ENCODE peak calls at places on chromosomes 7 and 10, in seven cellular contexts. One of them, this sample, is unnamed. For H3K27me3, the result is how much of the 10 kb centered on the place peaks cover.

GRCh38 chr7:98399903-98400537 is 870 bp downstream of the BAIAP2L1 start:
- DNase-seq in hepatocyte: peak
- DNase-seq in psoas muscle: no peak
- DNase-seq in ovary: no peak
- DNase-seq in astrocyte: peak
- DNase-seq in K562: no peak
- DNase-seq in neural progenitor cell: peak
- DNase-seq in this sample: no peak

GRCh38 chr7:49866910-49867309 is 93.5 kb downstream of the VWC2 start:
- DNase-seq in K562: no peak
- DNase-seq in neural progenitor cell: no peak
- DNase-seq in ovary: no peak
- DNase-seq in hepatocyte: no peak
- DNase-seq in psoas muscle: no peak
- DNase-seq in astrocyte: no peak
- DNase-seq in this sample: no peak

GRCh38 chr7:95527033-95527775 is 41.5 kb downstream of the ASB4 start:
- DNase-seq in neural progenitor cell: peak
- DNase-seq in psoas muscle: no peak
- DNase-seq in K562: peak
- DNase-seq in astrocyte: peak
- DNase-seq in hepatocyte: peak
- DNase-seq in ovary: peak
- DNase-seq in this sample: peak

GRCh38 chr10:76301950-76302349 is 870.5 kb downstream of the LRMDA start:
- DNase-seq in astrocyte: no peak
- DNase-seq in neural progenitor cell: no peak
- DNase-seq in K562: no peak
- DNase-seq in hepatocyte: peak
- DNase-seq in psoas muscle: no peak
- DNase-seq in ovary: no peak
- DNase-seq in this sample: no peak

GRCh38 chr10:44125879-44126675 is 258.8 kb downstream of the CXCL12 start:
- DNase-seq in K562: no peak
- DNase-seq in astrocyte: peak
- DNase-seq in hepatocyte: no peak
- DNase-seq in ovary: no peak
- DNase-seq in psoas muscle: peak
- DNase-seq in neural progenitor cell: no peak
- DNase-seq in this sample: no peak

GRCh38 chr10:53904506-53905241 is 896.4 kb downstream of the PCDH15 start:
- DNase-seq in psoas muscle: no peak
- DNase-seq in ovary: no peak
- DNase-seq in hepatocyte: no peak
- DNase-seq in K562: no peak
- DNase-seq in neural progenitor cell: no peak
- DNase-seq in astrocyte: no peak
- DNase-seq in this sample: no peak

GRCh38 chr7:22269963-22270362 is 87.0 kb downstream of the RAPGEF5 start:
- DNase-seq in neural progenitor cell: no peak
- DNase-seq in K562: no peak
- DNase-seq in astrocyte: no peak
- DNase-seq in hepatocyte: peak
- DNase-seq in ovary: no peak
- DNase-seq in psoas muscle: no peak
- DNase-seq in this sample: no peak

GRCh38 chr10:118585794-118586193 is 9.7 kb downstream of the PRLHR start:
- DNase-seq in neural progenitor cell: no peak
- DNase-seq in K562: no peak
- DNase-seq in ovary: no peak
- DNase-seq in psoas muscle: no peak
- DNase-seq in hepatocyte: no peak
- DNase-seq in astrocyte: no peak
- DNase-seq in this sample: no peak

GRCh38 chr10:50033481-50033880 is 34.3 kb upstream of the WASHC2A start:
- DNase-seq in hepatocyte: no peak
- DNase-seq in astrocyte: peak
- DNase-seq in ovary: no peak
- DNase-seq in neural progenitor cell: no peak
- DNase-seq in psoas muscle: no peak
- DNase-seq in K562: no peak
- DNase-seq in this sample: no peak

GRCh38 chr10:113035724-113036312 is 85.8 kb downstream of the TCF7L2 start:
- DNase-seq in ovary: no peak
- DNase-seq in astrocyte: no peak
- DNase-seq in K562: no peak
- DNase-seq in psoas muscle: no peak
- DNase-seq in hepatocyte: peak
- DNase-seq in neural progenitor cell: no peak
- DNase-seq in this sample: no peak

GRCh38 chr7:128783143-128783799 is 7.7 kb upstream of the OPN1SW start:
- DNase-seq in hepatocyte: peak
- DNase-seq in psoas muscle: peak
- DNase-seq in ovary: peak
- DNase-seq in astrocyte: peak
- DNase-seq in K562: peak
- DNase-seq in neural progenitor cell: peak
- DNase-seq in this sample: peak

GRCh38 chr10:51860257-51860656 is 160.9 kb upstream of the CSTF2T start:
- DNase-seq in neural progenitor cell: no peak
- DNase-seq in ovary: no peak
- DNase-seq in K562: no peak
- DNase-seq in psoas muscle: peak
- DNase-seq in hepatocyte: no peak
- DNase-seq in astrocyte: peak
- DNase-seq in this sample: no peak

GRCh38 chr10:64880546-64880945 is 1359.3 kb downstream of the REEP3 start:
- DNase-seq in neural progenitor cell: no peak
- DNase-seq in K562: no peak
- DNase-seq in astrocyte: no peak
- DNase-seq in ovary: no peak
- DNase-seq in psoas muscle: no peak
- DNase-seq in hepatocyte: no peak
- DNase-seq in this sample: no peak

GRCh38 chr10:123158682-123159081 is 4.5 kb downstream of the BUB3 start:
- DNase-seq in ovary: no peak
- DNase-seq in psoas muscle: no peak
- DNase-seq in hepatocyte: no peak
- DNase-seq in K562: no peak
- DNase-seq in astrocyte: no peak
- DNase-seq in neural progenitor cell: no peak
- DNase-seq in this sample: no peak

GRCh38 chr7:115707236-115707635 is 323.3 kb downstream of the TFEC start:
- DNase-seq in K562: no peak
- DNase-seq in psoas muscle: no peak
- DNase-seq in astrocyte: no peak
- DNase-seq in hepatocyte: peak
- DNase-seq in ovary: no peak
- DNase-seq in neural progenitor cell: peak
- DNase-seq in this sample: peak

GRCh38 chr7:40969641-40970040 is 733.2 kb downstream of the INHBA start:
- DNase-seq in psoas muscle: no peak
- DNase-seq in neural progenitor cell: no peak
- DNase-seq in astrocyte: no peak
- DNase-seq in ovary: no peak
- DNase-seq in hepatocyte: no peak
- DNase-seq in K562: no peak
- DNase-seq in this sample: no peak

GRCh38 chr10:48243487-48243886 is 31.0 kb downstream of the FRMPD2 start:
- DNase-seq in ovary: no peak
- DNase-seq in psoas muscle: no peak
- DNase-seq in hepatocyte: no peak
- DNase-seq in neural progenitor cell: peak
- DNase-seq in astrocyte: no peak
- DNase-seq in K562: no peak
- DNase-seq in this sample: no peak

GRCh38 chr10:124639206-124639605 is 105.0 kb downstream of the FAM53B start:
- DNase-seq in ovary: no peak
- DNase-seq in neural progenitor cell: no peak
- DNase-seq in psoas muscle: no peak
- DNase-seq in K562: no peak
- DNase-seq in astrocyte: no peak
- DNase-seq in hepatocyte: no peak
- DNase-seq in this sample: no peak

GRCh38 chr10:124639646-124640045 is 104.5 kb downstream of the FAM53B start:
- DNase-seq in ovary: no peak
- DNase-seq in K562: no peak
- DNase-seq in neural progenitor cell: no peak
- DNase-seq in hepatocyte: no peak
- DNase-seq in psoas muscle: no peak
- DNase-seq in astrocyte: no peak
- DNase-seq in this sample: no peak

GRCh38 chr10:124636271-124636993 is 107.7 kb downstream of the FAM53B start:
- DNase-seq in astrocyte: no peak
- DNase-seq in neural progenitor cell: no peak
- DNase-seq in K562: no peak
- DNase-seq in ovary: no peak
- DNase-seq in hepatocyte: no peak
- DNase-seq in psoas muscle: no peak
- DNase-seq in this sample: peak

GRCh38 chr10:124637746-124638145 is 106.4 kb downstream of the FAM53B start:
- DNase-seq in K562: no peak
- DNase-seq in hepatocyte: no peak
- DNase-seq in ovary: no peak
- DNase-seq in psoas muscle: no peak
- DNase-seq in astrocyte: no peak
- DNase-seq in neural progenitor cell: no peak
- DNase-seq in this sample: no peak

DNA sequence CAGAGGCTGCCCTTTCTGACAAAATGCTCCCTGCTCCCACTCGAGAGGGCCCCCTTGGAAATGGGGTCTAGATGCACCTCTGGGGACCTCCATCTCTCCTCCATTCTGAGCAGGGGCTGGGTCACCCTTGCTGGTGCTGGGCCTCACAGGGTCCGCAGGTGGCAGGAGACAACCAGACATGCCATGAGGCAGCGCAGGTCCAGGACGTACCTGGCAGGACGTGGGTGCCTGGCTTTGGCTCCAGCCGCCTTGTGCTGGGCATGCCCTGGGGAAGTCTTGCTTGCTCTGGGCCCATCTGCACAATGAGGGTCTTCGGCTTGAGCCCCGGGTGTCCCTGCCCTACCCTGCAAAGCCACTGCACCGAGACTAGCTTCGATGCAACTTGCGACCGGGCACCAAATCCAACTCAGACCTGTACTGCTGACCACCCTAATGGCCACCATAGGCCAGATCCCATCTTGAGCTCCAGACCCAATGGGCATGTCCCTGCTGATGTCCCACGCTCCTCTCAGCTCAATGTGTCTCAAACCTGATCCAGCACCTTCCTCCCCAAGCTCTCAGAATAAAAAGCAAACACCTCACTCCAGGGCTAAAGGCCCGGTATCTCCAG is 107.0 kb downstream of the FAM53B start:
- DNase-seq in neural progenitor cell: no peak
- DNase-seq in K562: no peak
- DNase-seq in hepatocyte: no peak
- DNase-seq in astrocyte: no peak
- DNase-seq in ovary: no peak
- DNase-seq in psoas muscle: no peak
- DNase-seq in this sample: no peak
- H3K4me3 ChIP-seq in neural progenitor cell: no peak
- H3K4me3 ChIP-seq in K562: no peak
- H3K4me3 ChIP-seq in hepatocyte: no peak
- H3K4me3 ChIP-seq in astrocyte: no peak
- H3K4me3 ChIP-seq in ovary: no peak
- H3K4me3 ChIP-seq in psoas muscle: no peak
- H3K4me3 ChIP-seq in this sample: no peak

DNA sequence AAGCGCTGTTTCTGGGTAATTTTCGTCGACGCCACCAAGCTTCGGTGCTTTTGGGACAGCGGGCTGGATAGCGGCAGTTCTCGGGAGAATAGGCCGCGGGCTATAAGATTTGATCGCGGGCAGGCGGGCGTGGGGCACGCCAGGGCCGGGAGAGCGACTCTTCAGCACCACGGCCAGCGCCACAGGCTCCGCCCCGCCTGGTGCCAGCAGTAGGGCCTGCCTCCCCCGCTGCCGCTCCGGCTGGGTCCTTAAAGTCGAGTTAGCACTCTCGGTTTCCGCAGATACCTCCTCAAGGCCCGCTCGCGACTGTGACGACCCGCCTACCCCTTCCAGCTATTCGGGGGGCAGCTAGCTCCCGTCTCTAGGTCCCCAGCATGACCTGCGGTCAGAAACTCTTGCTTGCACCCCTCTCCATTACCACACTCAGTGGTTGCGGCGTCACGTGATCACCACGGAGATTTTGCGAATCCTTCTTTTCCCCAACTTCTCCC is 9.4 kb downstream of the NXPH1 start:
- DNase-seq in hepatocyte: peak
- DNase-seq in ovary: no peak
- DNase-seq in neural progenitor cell: peak
- DNase-seq in K562: peak
- DNase-seq in psoas muscle: peak
- DNase-seq in astrocyte: peak
- DNase-seq in this sample: peak
- H3K27me3 ChIP-seq in hepatocyte: half or more
- H3K27me3 ChIP-seq in ovary: under half
- H3K27me3 ChIP-seq in neural progenitor cell: half or more
- H3K27me3 ChIP-seq in K562: under half
- H3K27me3 ChIP-seq in psoas muscle: half or more
- H3K27me3 ChIP-seq in astrocyte: under half
- H3K27me3 ChIP-seq in this sample: half or more

GRCh38 chr7:157003445-157004049 is 6.9 kb downstream of the MNX1 start:
- DNase-seq in K562: no peak
- DNase-seq in psoas muscle: no peak
- DNase-seq in hepatocyte: no peak
- DNase-seq in ovary: no peak
- DNase-seq in astrocyte: no peak
- DNase-seq in neural progenitor cell: peak
- DNase-seq in this sample: peak
- H3K4me3 ChIP-seq in K562: no peak
- H3K4me3 ChIP-seq in psoas muscle: peak
- H3K4me3 ChIP-seq in hepatocyte: no peak
- H3K4me3 ChIP-seq in ovary: no peak
- H3K4me3 ChIP-seq in astrocyte: no peak
- H3K4me3 ChIP-seq in neural progenitor cell: peak
- H3K4me3 ChIP-seq in this sample: no peak

GRCh38 chr7:122311280-122311679 is 6.7 kb upstream of the FEZF1 start:
- DNase-seq in K562: no peak
- DNase-seq in neural progenitor cell: peak
- DNase-seq in astrocyte: no peak
- DNase-seq in hepatocyte: no peak
- DNase-seq in ovary: no peak
- DNase-seq in psoas muscle: no peak
- DNase-seq in this sample: peak
- H3K27me3 ChIP-seq in K562: under half
- H3K27me3 ChIP-seq in neural progenitor cell: under half
- H3K27me3 ChIP-seq in astrocyte: half or more
- H3K27me3 ChIP-seq in hepatocyte: half or more
- H3K27me3 ChIP-seq in ovary: under half
- H3K27me3 ChIP-seq in psoas muscle: half or more
- H3K27me3 ChIP-seq in this sample: half or more

GRCh38 chr10:75226656-75227055 is 9.1 kb downstream of the COMTD1 start:
- DNase-seq in ovary: no peak
- DNase-seq in hepatocyte: no peak
- DNase-seq in psoas muscle: no peak
- DNase-seq in astrocyte: no peak
- DNase-seq in neural progenitor cell: peak
- DNase-seq in K562: no peak
- DNase-seq in this sample: no peak
- H3K4me3 ChIP-seq in ovary: no peak
- H3K4me3 ChIP-seq in hepatocyte: no peak
- H3K4me3 ChIP-seq in psoas muscle: no peak
- H3K4me3 ChIP-seq in astrocyte: no peak
- H3K4me3 ChIP-seq in neural progenitor cell: no peak
- H3K4me3 ChIP-seq in K562: no peak
- H3K4me3 ChIP-seq in this sample: no peak

GRCh38 chr7:114084381-114085312 is 165.8 kb upstream of the PPP1R3A start:
- DNase-seq in neural progenitor cell: peak
- DNase-seq in ovary: peak
- DNase-seq in psoas muscle: peak
- DNase-seq in K562: no peak
- DNase-seq in astrocyte: peak
- DNase-seq in hepatocyte: peak
- DNase-seq in this sample: peak
- H3K27me3 ChIP-seq in neural progenitor cell: half or more
- H3K27me3 ChIP-seq in ovary: under half
- H3K27me3 ChIP-seq in psoas muscle: under half
- H3K27me3 ChIP-seq in K562: under half
- H3K27me3 ChIP-seq in astrocyte: under half
- H3K27me3 ChIP-seq in hepatocyte: under half
- H3K27me3 ChIP-seq in this sample: half or more